ENCODE peak calls at places on chromosome 13, in four cellular contexts. One of them, this sample, is unnamed.

GRCh38 chr13:35888327-35888940 is 242.7 kb downstream of the DCLK1 start:
- DNase-seq in tibial nerve: no peak
- DNase-seq in stomach: no peak
- DNase-seq in upper lobe of right lung: no peak
- DNase-seq in this sample: no peak

GRCh38 chr13:30418886-30419459 is 3.3 kb upstream of the UBE2L5 start:
- DNase-seq in upper lobe of right lung: no peak
- DNase-seq in tibial nerve: no peak
- DNase-seq in stomach: no peak
- DNase-seq in this sample: no peak

GRCh38 chr13:78787189-78787588 is 128.2 kb upstream of the OBI1 start:
- DNase-seq in stomach: no peak
- DNase-seq in tibial nerve: no peak
- DNase-seq in upper lobe of right lung: no peak
- DNase-seq in this sample: no peak

GRCh38 chr13:28117689-28118377 is 17.5 kb upstream of the FLT3 start:
- DNase-seq in stomach: peak; percentile 46
- DNase-seq in tibial nerve: no peak
- DNase-seq in upper lobe of right lung: no peak
- DNase-seq in this sample: peak; percentile 72

GRCh38 chr13:99269627-99270252 is 11.6 kb upstream of the GPR18 start:
- DNase-seq in upper lobe of right lung: no peak
- DNase-seq in stomach: no peak
- DNase-seq in tibial nerve: no peak
- DNase-seq in this sample: no peak

GRCh38 chr13:48155850-48156249 is 60.9 kb upstream of the MED4 start:
- DNase-seq in upper lobe of right lung: no peak
- DNase-seq in tibial nerve: no peak
- DNase-seq in stomach: no peak
- DNase-seq in this sample: no peak

GRCh38 chr13:33236021-33236420 is 49.5 kb downstream of the STARD13 start:
- DNase-seq in upper lobe of right lung: no peak
- DNase-seq in tibial nerve: no peak
- DNase-seq in stomach: no peak
- DNase-seq in this sample: no peak

GRCh38 chr13:70541451-70541850 is 433.2 kb upstream of the KLHL1 start:
- DNase-seq in upper lobe of right lung: no peak
- DNase-seq in tibial nerve: no peak
- DNase-seq in stomach: no peak
- DNase-seq in this sample: no peak

GRCh38 chr13:40770609-40770933 is 419 bp downstream of the MRPS31 start:
- DNase-seq in upper lobe of right lung: no peak
- DNase-seq in tibial nerve: no peak
- DNase-seq in stomach: no peak
- DNase-seq in this sample: no peak

GRCh38 chr13:106083620-106084350 is 451.7 kb downstream of the EFNB2 start:
- DNase-seq in upper lobe of right lung: no peak
- DNase-seq in tibial nerve: no peak
- DNase-seq in stomach: peak; percentile 41
- DNase-seq in this sample: peak; percentile 40

GRCh38 chr13:80338781-80339577 is 1.9 kb downstream of the SPRY2 start:
- DNase-seq in upper lobe of right lung: peak; percentile 91
- DNase-seq in tibial nerve: peak; percentile 55
- DNase-seq in stomach: peak; percentile 61
- DNase-seq in this sample: peak; percentile 76

GRCh38 chr13:90118467-90119071 is 1228.9 kb upstream of the MIR17HG start:
- DNase-seq in stomach: no peak
- DNase-seq in upper lobe of right lung: no peak
- DNase-seq in tibial nerve: no peak
- DNase-seq in this sample: no peak

GRCh38 chr13:74129500-74130144 is 4.6 kb downstream of the KLF12 start:
- DNase-seq in tibial nerve: no peak
- DNase-seq in upper lobe of right lung: no peak
- DNase-seq in stomach: no peak
- DNase-seq in this sample: no peak

GRCh38 chr13:26946675-26947342 is 186.2 kb upstream of the GPR12 start:
- DNase-seq in upper lobe of right lung: no peak
- DNase-seq in tibial nerve: no peak
- DNase-seq in stomach: no peak
- DNase-seq in this sample: no peak

GRCh38 chr13:73832203-73832602 is 302.0 kb downstream of the KLF12 start:
- DNase-seq in tibial nerve: no peak
- DNase-seq in upper lobe of right lung: no peak
- DNase-seq in stomach: no peak
- DNase-seq in this sample: no peak

GRCh38 chr13:51331354-51331861 is 8.1 kb upstream of the SERPINE3 start:
- DNase-seq in tibial nerve: no peak
- DNase-seq in upper lobe of right lung: no peak
- DNase-seq in stomach: no peak
- DNase-seq in this sample: no peak

GRCh38 chr13:112165712-112166111 is 98.8 kb downstream of the SOX1 start:
- DNase-seq in upper lobe of right lung: peak; percentile 29
- DNase-seq in stomach: no peak
- DNase-seq in tibial nerve: no peak
- DNase-seq in this sample: no peak

GRCh38 chr13:22748866-22749586 is 431.8 kb upstream of the SGCG start:
- DNase-seq in stomach: no peak
- DNase-seq in tibial nerve: no peak
- DNase-seq in upper lobe of right lung: no peak
- DNase-seq in this sample: no peak
- TF ChIP-seq CTCF in stomach: no peak
- TF ChIP-seq CTCF in tibial nerve: no peak
- TF ChIP-seq CTCF in upper lobe of right lung: no peak
- TF ChIP-seq CTCF in this sample: no peak

GRCh38 chr13:84912720-84913119 is 886.5 kb downstream of the SLITRK6 start:
- DNase-seq in upper lobe of right lung: no peak
- DNase-seq in stomach: no peak
- DNase-seq in tibial nerve: no peak
- DNase-seq in this sample: no peak

GRCh38 chr13:84917252-84917878 is 881.9 kb downstream of the SLITRK6 start:
- DNase-seq in tibial nerve: no peak
- DNase-seq in upper lobe of right lung: no peak
- DNase-seq in stomach: no peak
- DNase-seq in this sample: no peak
- TF ChIP-seq CTCF in tibial nerve: peak; percentile 38
- TF ChIP-seq CTCF in upper lobe of right lung: peak; percentile 52
- TF ChIP-seq CTCF in stomach: peak; percentile 46
- TF ChIP-seq CTCF in this sample: no peak

GRCh38 chr13:69524459-69525155 is 583.0 kb upstream of the ATXN8OS start:
- DNase-seq in stomach: no peak
- DNase-seq in upper lobe of right lung: no peak
- DNase-seq in tibial nerve: no peak
- DNase-seq in this sample: no peak
- TF ChIP-seq CTCF in stomach: no peak
- TF ChIP-seq CTCF in upper lobe of right lung: peak; percentile 11
- TF ChIP-seq CTCF in tibial nerve: peak; percentile 27
- TF ChIP-seq CTCF in this sample: peak; percentile 27

DNA sequence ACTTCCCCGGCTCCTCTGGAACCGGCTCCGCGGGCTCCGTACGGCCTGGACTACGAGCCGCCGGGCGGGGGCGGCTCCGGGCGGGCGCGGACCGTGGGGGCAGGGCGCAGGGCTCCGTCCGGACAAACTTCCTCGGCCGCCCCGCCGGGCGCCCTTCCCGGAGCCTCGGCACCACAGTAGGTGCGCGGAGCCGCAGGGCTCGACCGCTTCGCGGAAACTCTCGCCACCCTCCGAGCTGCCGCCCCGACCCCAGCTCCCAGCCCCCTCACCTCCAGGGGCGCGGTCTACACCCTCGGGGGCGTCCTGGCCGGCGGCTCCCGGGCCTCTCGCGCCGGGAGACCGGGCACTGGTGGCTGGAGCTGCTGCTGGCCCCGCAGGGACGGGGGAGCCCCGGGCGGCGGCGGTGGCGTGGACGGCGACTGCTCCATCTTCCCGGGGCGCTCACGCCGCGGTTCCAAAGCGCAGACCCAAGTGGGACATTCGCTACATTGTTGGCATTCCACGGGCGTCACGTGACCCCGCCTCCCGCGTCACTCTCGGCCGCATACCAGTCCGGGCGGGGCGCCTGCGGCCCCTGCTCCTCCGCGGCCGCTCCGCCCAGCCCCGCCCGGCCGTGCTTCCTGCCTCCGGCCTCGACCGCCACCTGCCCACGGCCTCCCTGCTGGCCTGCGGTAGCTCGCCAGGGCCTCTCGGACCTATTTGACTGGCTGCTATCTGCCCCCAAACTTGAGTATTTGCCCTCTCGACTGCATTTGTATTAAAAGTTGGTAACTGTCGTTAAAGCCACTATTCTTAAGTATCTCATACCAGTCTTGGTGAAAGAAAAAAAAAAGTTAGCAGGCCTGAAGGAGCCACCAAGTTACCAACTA is at the start of gene LATS2:
- DNase-seq in upper lobe of right lung: peak; percentile 98
- DNase-seq in tibial nerve: peak; percentile 96
- DNase-seq in stomach: peak; percentile 97
- DNase-seq in this sample: peak; percentile 98
- TF ChIP-seq CTCF in upper lobe of right lung: peak; percentile 28
- TF ChIP-seq CTCF in tibial nerve: peak; percentile 32
- TF ChIP-seq CTCF in stomach: peak; percentile 20
- TF ChIP-seq CTCF in this sample: no peak

This sample was measured in thyroid gland.